ENCODE peak calls at places on chromosomes 11 and 22, in five cellular contexts. Q is DND-41, T is keratinocyte, P is PC-3, Z is endodermal cell. H is an unnamed sample.

GRCh38 chr11:118111019-118111743 is 24.4 kb upstream of the SMIM35 start:
- DNase-seq in Q (no peak), T (no peak), P (peak), Z (no peak), H (no peak)

GRCh38 chr22:25364281-25364680 is 144.8 kb downstream of the CRYBB2 start:
- DNase-seq in Q (no peak), T (no peak), P (peak), Z (no peak), H (no peak)

GRCh38 chr11:121881806-121882205 is 234.2 kb downstream of the BLID start:
- DNase-seq in Q (no peak), T (no peak), P (peak), Z (no peak), H (peak)

GRCh38 chr11:28043930-28044709 is 63.8 kb downstream of the KIF18A start:
- DNase-seq in Q (no peak), T (no peak), P (peak), Z (no peak), H (no peak)

GRCh38 chr11:33040127-33040861 is 922 bp downstream of the TCP11L1 start:
- DNase-seq in Q (peak), T (no peak), P (peak), Z (no peak), H (peak)

GRCh38 chr22:32992821-32993220 is 65.4 kb downstream of the SYN3 start:
- DNase-seq in Q (no peak), T (no peak), P (no peak), Z (no peak), H (no peak)

GRCh38 chr22:37014415-37014806 is 4.8 kb downstream of the TST start:
- DNase-seq in Q (no peak), T (no peak), P (no peak), Z (no peak), H (no peak)

GRCh38 chr11:73154178-73154577 is 12.1 kb upstream of the FCHSD2 start:
- DNase-seq in Q (peak), T (no peak), P (no peak), Z (peak), H (no peak)

GRCh38 chr11:126133902-126134301 is 71.2 kb upstream of the CDON start:
- DNase-seq in Q (no peak), T (no peak), P (no peak), Z (peak), H (no peak)

GRCh38 chr11:9643751-9644150 is 20.1 kb upstream of the SWAP70 start:
- DNase-seq in Q (no peak), T (no peak), P (no peak), Z (peak), H (no peak)

GRCh38 chr11:128862913-128863660 is 4.0 kb downstream of the KCNJ1 start:
- DNase-seq in Q (no peak), T (no peak), P (peak), Z (no peak), H (peak)
- H3K9ac ChIP-seq in Q (no peak), T (no peak), P (no peak), Z (no peak), H (no peak)

GRCh38 chr11:64261556-64262080 is 10.3 kb downstream of the PLCB3 start:
- DNase-seq in Q (no peak), T (no peak), P (no peak), Z (no peak), H (no peak)

GRCh38 chr11:64263947-64264317 is 12.6 kb downstream of the PLCB3 start:
- DNase-seq in Q (no peak), T (no peak), P (no peak), Z (no peak), H (no peak)

GRCh38 chr11:64264371-64264852 is 13.1 kb downstream of the PLCB3 start:
- DNase-seq in Q (no peak), T (no peak), P (no peak), Z (no peak), H (no peak)

GRCh38 chr11:64262271-64263002 is 11.1 kb downstream of the PLCB3 start:
- DNase-seq in Q (no peak), T (no peak), P (no peak), Z (no peak), H (no peak)

GRCh38 chr11:64263021-64263946 is 12.0 kb downstream of the PLCB3 start:
- DNase-seq in Q (no peak), T (no peak), P (no peak), Z (peak), H (no peak)
- H3K9ac ChIP-seq in Q (no peak), T (no peak), P (no peak), Z (no peak), H (peak)

GRCh38 chr11:74162688-74163467 is 7.9 kb downstream of the C2CD3 start:
- DNase-seq in Q (no peak), T (no peak), P (no peak), Z (no peak), H (no peak)

GRCh38 chr11:74171630-74172465 is 759 bp downstream of the PPME1 start:
- DNase-seq in Q (no peak), T (no peak), P (peak), Z (no peak), H (peak)

GRCh38 chr11:74169736-74170458 is 905 bp downstream of the C2CD3 start:
- DNase-seq in Q (no peak), T (no peak), P (no peak), Z (no peak), H (no peak)

GRCh38 chr11:74170694-74171629 is at the start of the genes C2CD3 and PPME1:
- DNase-seq in Q (peak), T (peak), P (peak), Z (peak), H (peak)

GRCh38 chr11:74168838-74169237 is 2.0 kb downstream of the C2CD3 start:
- DNase-seq in Q (no peak), T (no peak), P (no peak), Z (no peak), H (no peak)
- H3K9ac ChIP-seq in Q (peak), T (no peak), P (peak), Z (no peak), H (no peak)

DNA sequence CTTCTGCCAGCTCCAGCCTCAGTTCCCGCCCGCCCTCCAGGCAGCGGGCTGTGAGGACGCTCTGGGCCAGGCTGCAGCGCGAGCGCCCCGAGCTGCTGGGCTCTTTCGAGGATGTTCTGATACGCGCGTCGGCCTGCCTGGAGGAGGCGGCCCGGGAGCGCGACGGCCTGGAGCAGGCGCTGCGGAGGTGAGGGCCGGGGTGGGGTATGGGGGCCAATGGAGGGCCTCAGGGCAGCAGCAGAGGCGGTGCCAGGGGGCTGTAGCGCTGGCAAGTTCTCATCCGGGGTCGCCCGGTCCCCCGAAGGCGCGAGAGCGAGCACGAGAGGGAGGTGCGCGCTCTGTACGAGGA is 2.2 kb downstream of the CRACR2B start:
- DNase-seq in Q (no peak), T (no peak), P (no peak), Z (no peak), H (no peak)
- H3K9ac ChIP-seq in Q (no peak), T (no peak), P (no peak), Z (no peak), H (peak)

GRCh38 chr22:23670378-23671295 is 20.2 kb upstream of the RGL4 start:
- DNase-seq in Q (no peak), T (no peak), P (no peak), Z (no peak), H (no peak)
- H3K9ac ChIP-seq in Q (no peak), T (no peak), P (no peak), Z (no peak), H (no peak)

GRCh38 chr11:67372993-67373915 is at the start of gene CLCF1:
- DNase-seq in Q (peak), T (no peak), P (peak), Z (peak), H (peak)
- H3K9ac ChIP-seq in Q (peak), T (peak), P (peak), Z (peak), H (peak)

GRCh38 chr22:49081261-49081666 is 746.4 kb downstream of the BRD1 start:
- DNase-seq in Q (no peak), T (no peak), P (no peak), Z (no peak), H (no peak)
- H3K9ac ChIP-seq in Q (no peak), T (no peak), P (no peak), Z (no peak), H (no peak)

DNA sequence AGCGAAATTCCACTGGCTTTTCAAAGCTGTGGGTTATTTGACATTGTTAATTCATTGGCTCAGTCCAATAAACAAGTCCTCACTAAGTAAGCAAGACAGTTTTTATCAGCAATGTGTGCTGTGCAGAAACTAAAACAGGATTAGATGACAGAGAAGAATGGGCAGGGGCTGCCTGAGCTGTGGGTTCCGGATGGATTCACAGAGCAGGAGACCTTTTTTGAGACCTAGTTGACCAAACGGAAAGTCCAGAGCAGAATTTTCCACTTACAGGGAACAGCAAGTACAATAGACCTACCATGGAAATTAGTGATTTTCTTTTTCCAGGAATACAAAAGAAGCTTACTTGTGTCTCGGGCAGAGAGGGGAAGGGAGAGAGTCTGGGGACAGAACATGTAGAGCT is 5.2 kb upstream of the KDM4F start:
- DNase-seq in Q (no peak), T (no peak), P (no peak), Z (no peak), H (no peak)
- H3K9ac ChIP-seq in Q (no peak), T (no peak), P (no peak), Z (no peak), H (no peak)

DNA sequence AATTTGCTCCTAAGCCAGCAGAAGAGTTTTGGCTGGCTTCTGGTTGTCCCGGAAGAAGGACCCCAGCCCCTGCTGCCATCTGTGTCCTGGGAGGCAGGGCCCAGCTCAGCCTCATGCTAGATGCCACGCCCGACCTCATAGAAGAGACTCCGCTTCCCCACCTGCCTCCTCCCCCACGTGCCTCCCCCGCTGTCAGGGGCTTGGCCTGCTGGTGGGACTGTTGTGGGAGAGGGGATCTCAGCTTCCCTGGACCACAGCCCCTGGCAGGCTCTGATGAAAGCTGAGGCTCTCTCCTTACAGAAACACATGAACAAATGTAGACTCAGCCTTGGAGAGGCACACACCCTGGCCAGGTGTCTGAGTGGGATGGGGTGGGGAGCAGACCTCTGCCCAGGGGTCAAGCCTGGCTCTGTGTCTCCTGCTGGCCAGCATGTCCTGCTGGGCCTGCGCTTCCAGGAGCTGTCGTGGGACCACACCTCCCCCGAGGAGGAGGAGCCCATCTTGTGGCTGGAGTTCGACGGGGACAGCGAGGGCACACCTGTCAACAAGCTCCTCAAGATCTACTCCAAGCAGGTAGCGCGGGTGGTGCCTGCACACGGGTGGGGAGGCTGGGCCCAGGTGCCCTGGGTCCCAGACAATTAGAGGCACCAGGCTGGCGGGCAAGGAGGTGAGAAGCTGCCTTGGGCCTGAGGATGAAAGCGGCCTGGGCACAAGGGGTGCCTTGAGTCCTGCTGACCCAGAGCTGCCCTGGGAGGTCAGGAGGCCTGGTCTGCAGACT is 14.0 kb downstream of the FRMD8 start:
- DNase-seq in Q (no peak), T (no peak), P (no peak), Z (no peak), H (no peak)
- H3K9ac ChIP-seq in Q (no peak), T (no peak), P (no peak), Z (no peak), H (no peak)